ENCODE peak calls at places on chromosomes 5 and 9, in nine cellular contexts. One of them, this sample, is unnamed.

GRCh38 chr9:131740898-131741297 is 1.0 kb upstream of the RAPGEF1 start:
- DNase-seq in ascending aorta: no peak
- DNase-seq in heart left ventricle: no peak
- DNase-seq in A549: no peak
- DNase-seq in heart right ventricle: peak
- DNase-seq in astrocyte: no peak
- DNase-seq in breast epithelium: no peak
- DNase-seq in uterus: no peak
- DNase-seq in HepG2: no peak
- DNase-seq in this sample: peak

GRCh38 chr5:169856571-169856970 is 123.7 kb downstream of the INSYN2B start:
- DNase-seq in breast epithelium: no peak
- DNase-seq in HepG2: no peak
- DNase-seq in heart left ventricle: no peak
- DNase-seq in astrocyte: peak
- DNase-seq in heart right ventricle: no peak
- DNase-seq in A549: peak
- DNase-seq in ascending aorta: no peak
- DNase-seq in uterus: no peak
- DNase-seq in this sample: no peak

GRCh38 chr9:37036237-37037136 is 2.4 kb upstream of the PAX5 start:
- DNase-seq in breast epithelium: no peak
- DNase-seq in ascending aorta: no peak
- DNase-seq in A549: no peak
- DNase-seq in heart left ventricle: no peak
- DNase-seq in heart right ventricle: peak
- DNase-seq in HepG2: no peak
- DNase-seq in astrocyte: no peak
- DNase-seq in uterus: no peak
- DNase-seq in this sample: peak

GRCh38 chr9:738209-738915 is 103.1 kb upstream of the DMRT1 start:
- DNase-seq in ascending aorta: peak
- DNase-seq in HepG2: no peak
- DNase-seq in uterus: peak
- DNase-seq in heart left ventricle: peak
- DNase-seq in astrocyte: peak
- DNase-seq in heart right ventricle: peak
- DNase-seq in A549: peak
- DNase-seq in breast epithelium: no peak
- DNase-seq in this sample: no peak

GRCh38 chr9:114016629-114017423 is 61.3 kb downstream of the AMBP start:
- DNase-seq in heart left ventricle: peak
- DNase-seq in uterus: peak
- DNase-seq in breast epithelium: peak
- DNase-seq in ascending aorta: peak
- DNase-seq in heart right ventricle: no peak
- DNase-seq in A549: no peak
- DNase-seq in astrocyte: no peak
- DNase-seq in HepG2: no peak
- DNase-seq in this sample: no peak

GRCh38 chr5:151063136-151063544 is 17.7 kb downstream of the TNIP1 start:
- DNase-seq in A549: peak
- DNase-seq in astrocyte: peak
- DNase-seq in HepG2: peak
- DNase-seq in heart right ventricle: no peak
- DNase-seq in uterus: peak
- DNase-seq in breast epithelium: no peak
- DNase-seq in ascending aorta: no peak
- DNase-seq in heart left ventricle: peak
- DNase-seq in this sample: no peak

GRCh38 chr9:98830554-98830953 is 23.1 kb downstream of the GALNT12 start:
- DNase-seq in astrocyte: no peak
- DNase-seq in uterus: no peak
- DNase-seq in breast epithelium: no peak
- DNase-seq in heart right ventricle: no peak
- DNase-seq in heart left ventricle: no peak
- DNase-seq in A549: no peak
- DNase-seq in HepG2: no peak
- DNase-seq in ascending aorta: no peak
- DNase-seq in this sample: no peak

GRCh38 chr9:134683714-134684374 is 42.2 kb downstream of the COL5A1 start:
- DNase-seq in uterus: no peak
- DNase-seq in heart right ventricle: no peak
- DNase-seq in astrocyte: no peak
- DNase-seq in A549: no peak
- DNase-seq in heart left ventricle: no peak
- DNase-seq in breast epithelium: no peak
- DNase-seq in HepG2: no peak
- DNase-seq in ascending aorta: peak
- DNase-seq in this sample: peak

GRCh38 chr5:127892467-127893207 is 189.4 kb downstream of the CCDC192 start:
- DNase-seq in heart left ventricle: no peak
- DNase-seq in astrocyte: peak
- DNase-seq in A549: peak
- DNase-seq in heart right ventricle: no peak
- DNase-seq in uterus: no peak
- DNase-seq in HepG2: peak
- DNase-seq in breast epithelium: no peak
- DNase-seq in ascending aorta: no peak
- DNase-seq in this sample: no peak

GRCh38 chr5:149936044-149936699 is 8.4 kb downstream of the PDE6A start:
- DNase-seq in heart left ventricle: no peak
- DNase-seq in ascending aorta: no peak
- DNase-seq in HepG2: no peak
- DNase-seq in heart right ventricle: no peak
- DNase-seq in uterus: no peak
- DNase-seq in astrocyte: no peak
- DNase-seq in A549: no peak
- DNase-seq in breast epithelium: no peak
- DNase-seq in this sample: no peak
- H3K27ac ChIP-seq in heart left ventricle: no peak
- H3K27ac ChIP-seq in ascending aorta: peak
- H3K27ac ChIP-seq in HepG2: no peak
- H3K27ac ChIP-seq in heart right ventricle: no peak
- H3K27ac ChIP-seq in uterus: no peak
- H3K27ac ChIP-seq in astrocyte: no peak
- H3K27ac ChIP-seq in A549: peak
- H3K27ac ChIP-seq in breast epithelium: peak
- H3K27ac ChIP-seq in this sample: no peak

GRCh38 chr5:32461441-32462120 is 17.0 kb upstream of the ZFR start:
- DNase-seq in astrocyte: peak
- DNase-seq in heart left ventricle: no peak
- DNase-seq in heart right ventricle: no peak
- DNase-seq in HepG2: no peak
- DNase-seq in A549: no peak
- DNase-seq in uterus: no peak
- DNase-seq in ascending aorta: no peak
- DNase-seq in breast epithelium: no peak
- DNase-seq in this sample: no peak

GRCh38 chr5:32462618-32463017 is 18.1 kb upstream of the ZFR start:
- DNase-seq in uterus: no peak
- DNase-seq in ascending aorta: no peak
- DNase-seq in breast epithelium: no peak
- DNase-seq in HepG2: no peak
- DNase-seq in heart right ventricle: no peak
- DNase-seq in heart left ventricle: no peak
- DNase-seq in A549: peak
- DNase-seq in astrocyte: peak
- DNase-seq in this sample: no peak

GRCh38 chr5:32460702-32461101 is 16.2 kb upstream of the ZFR start:
- DNase-seq in heart left ventricle: no peak
- DNase-seq in HepG2: no peak
- DNase-seq in breast epithelium: no peak
- DNase-seq in astrocyte: no peak
- DNase-seq in heart right ventricle: no peak
- DNase-seq in uterus: no peak
- DNase-seq in A549: no peak
- DNase-seq in ascending aorta: no peak
- DNase-seq in this sample: no peak

GRCh38 chr5:32465076-32465475 is 20.5 kb upstream of the ZFR start:
- DNase-seq in ascending aorta: no peak
- DNase-seq in astrocyte: no peak
- DNase-seq in breast epithelium: no peak
- DNase-seq in uterus: no peak
- DNase-seq in heart left ventricle: no peak
- DNase-seq in heart right ventricle: no peak
- DNase-seq in HepG2: no peak
- DNase-seq in A549: no peak
- DNase-seq in this sample: no peak
- TF ChIP-seq CTCF in ascending aorta: no peak
- TF ChIP-seq CTCF in astrocyte: no peak
- TF ChIP-seq CTCF in breast epithelium: no peak
- TF ChIP-seq CTCF in uterus: no peak
- TF ChIP-seq CTCF in heart left ventricle: no peak
- TF ChIP-seq CTCF in heart right ventricle: no peak
- TF ChIP-seq CTCF in HepG2: no peak
- TF ChIP-seq CTCF in A549: no peak
- TF ChIP-seq CTCF in this sample: no peak

DNA sequence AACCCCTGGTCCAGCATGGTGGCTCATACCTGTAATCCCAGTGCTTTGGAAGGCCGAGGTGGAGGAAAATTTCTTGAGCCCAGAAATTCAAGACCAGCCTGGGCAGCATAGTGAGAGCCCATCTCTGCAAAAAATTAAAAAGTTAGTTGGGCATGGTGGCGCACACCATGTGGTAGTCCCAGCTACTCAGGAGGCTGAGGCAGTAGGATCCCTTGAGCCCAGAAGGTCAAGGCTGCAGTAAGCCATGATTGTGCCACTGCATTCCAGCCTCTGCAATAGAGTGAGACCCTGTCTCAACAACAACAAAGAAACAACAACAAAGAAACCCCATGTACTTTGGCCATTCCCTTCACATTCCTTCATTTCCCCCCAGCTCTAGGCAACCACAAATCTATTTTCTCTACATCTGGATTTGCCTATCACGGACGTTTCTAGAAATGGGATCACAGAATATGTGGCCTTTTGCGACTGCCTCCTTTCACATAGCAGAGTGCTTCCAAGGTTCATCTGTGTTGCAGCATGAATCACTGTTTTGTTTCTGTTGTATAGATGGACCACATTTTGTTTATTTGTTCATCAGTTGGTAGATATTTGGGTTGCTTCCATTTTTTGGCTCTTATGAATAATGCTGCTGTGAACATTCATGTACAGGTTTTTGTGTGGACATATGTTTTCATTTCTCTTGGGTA is 17.9 kb downstream of the MIGA2 start:
- DNase-seq in HepG2: no peak
- DNase-seq in heart right ventricle: no peak
- DNase-seq in heart left ventricle: no peak
- DNase-seq in ascending aorta: no peak
- DNase-seq in A549: no peak
- DNase-seq in breast epithelium: no peak
- DNase-seq in astrocyte: no peak
- DNase-seq in uterus: no peak
- DNase-seq in this sample: no peak
- H3K4me3 ChIP-seq in HepG2: no peak
- H3K4me3 ChIP-seq in heart right ventricle: no peak
- H3K4me3 ChIP-seq in heart left ventricle: no peak
- H3K4me3 ChIP-seq in ascending aorta: no peak
- H3K4me3 ChIP-seq in A549: no peak
- H3K4me3 ChIP-seq in breast epithelium: no peak
- H3K4me3 ChIP-seq in astrocyte: no peak
- H3K4me3 ChIP-seq in uterus: no peak
- H3K4me3 ChIP-seq in this sample: no peak

GRCh38 chr9:111966324-111966723 is 69.7 kb downstream of the UGCG start:
- DNase-seq in ascending aorta: no peak
- DNase-seq in breast epithelium: no peak
- DNase-seq in astrocyte: no peak
- DNase-seq in heart left ventricle: no peak
- DNase-seq in A549: no peak
- DNase-seq in heart right ventricle: no peak
- DNase-seq in uterus: no peak
- DNase-seq in HepG2: no peak
- DNase-seq in this sample: no peak

GRCh38 chr9:111963995-111964394 is 67.4 kb downstream of the UGCG start:
- DNase-seq in uterus: no peak
- DNase-seq in breast epithelium: no peak
- DNase-seq in HepG2: no peak
- DNase-seq in A549: no peak
- DNase-seq in heart left ventricle: no peak
- DNase-seq in ascending aorta: no peak
- DNase-seq in heart right ventricle: no peak
- DNase-seq in astrocyte: no peak
- DNase-seq in this sample: no peak

GRCh38 chr9:111966851-111967250 is 70.2 kb downstream of the UGCG start:
- DNase-seq in heart right ventricle: no peak
- DNase-seq in HepG2: no peak
- DNase-seq in breast epithelium: no peak
- DNase-seq in uterus: no peak
- DNase-seq in astrocyte: no peak
- DNase-seq in ascending aorta: no peak
- DNase-seq in heart left ventricle: no peak
- DNase-seq in A549: peak
- DNase-seq in this sample: no peak

GRCh38 chr9:111967621-111968020 is 71.0 kb downstream of the UGCG start:
- DNase-seq in heart left ventricle: no peak
- DNase-seq in A549: no peak
- DNase-seq in HepG2: no peak
- DNase-seq in breast epithelium: no peak
- DNase-seq in astrocyte: no peak
- DNase-seq in ascending aorta: no peak
- DNase-seq in uterus: no peak
- DNase-seq in heart right ventricle: no peak
- DNase-seq in this sample: no peak

GRCh38 chr9:111965566-111966019 is 69.0 kb downstream of the UGCG start:
- DNase-seq in heart right ventricle: no peak
- DNase-seq in ascending aorta: no peak
- DNase-seq in HepG2: peak
- DNase-seq in heart left ventricle: no peak
- DNase-seq in A549: peak
- DNase-seq in astrocyte: peak
- DNase-seq in breast epithelium: no peak
- DNase-seq in uterus: no peak
- DNase-seq in this sample: no peak
- H3K27ac ChIP-seq in heart right ventricle: no peak
- H3K27ac ChIP-seq in ascending aorta: no peak
- H3K27ac ChIP-seq in HepG2: no peak
- H3K27ac ChIP-seq in heart left ventricle: no peak
- H3K27ac ChIP-seq in A549: peak
- H3K27ac ChIP-seq in astrocyte: peak
- H3K27ac ChIP-seq in breast epithelium: no peak
- H3K27ac ChIP-seq in uterus: no peak
- H3K27ac ChIP-seq in this sample: peak

GRCh38 chr5:168311061-168311566 is 19.7 kb downstream of the WWC1 start:
- DNase-seq in ascending aorta: no peak
- DNase-seq in uterus: no peak
- DNase-seq in heart right ventricle: no peak
- DNase-seq in astrocyte: no peak
- DNase-seq in heart left ventricle: no peak
- DNase-seq in A549: no peak
- DNase-seq in HepG2: no peak
- DNase-seq in breast epithelium: no peak
- DNase-seq in this sample: no peak
- TF ChIP-seq CTCF in ascending aorta: no peak
- TF ChIP-seq CTCF in uterus: no peak
- TF ChIP-seq CTCF in heart right ventricle: no peak
- TF ChIP-seq CTCF in astrocyte: no peak
- TF ChIP-seq CTCF in heart left ventricle: no peak
- TF ChIP-seq CTCF in A549: no peak
- TF ChIP-seq CTCF in HepG2: no peak
- TF ChIP-seq CTCF in breast epithelium: no peak
- TF ChIP-seq CTCF in this sample: no peak

This sample was measured in pancreas.